ENCODE peak calls at places on chromosome 11, in eight cellular contexts. R is adrenal gland; U is body of pancreas; K is HCT116; A is prostate gland; Q is OCI-LY7; O is naive thymus-derived CD4-positive, alpha-beta T cell; P is neuronal stem cell. I is an unnamed sample.

GRCh38 chr11:13669544-13670488 is 1.3 kb downstream of the FAR1 start:
- DNase-seq in R (no peak), U (no peak), K (no peak), A (no peak), Q (peak), O (no peak), P (no peak), I (no peak)

GRCh38 chr11:125190549-125190948 is 26.0 kb downstream of the PKNOX2 start:
- DNase-seq in R (no peak), U (no peak), K (no peak), A (no peak), Q (no peak), O (no peak), P (no peak), I (no peak)

GRCh38 chr11:19982761-19983495 is 177.3 kb downstream of the DBX1 start:
- DNase-seq in R (no peak), U (no peak), K (no peak), A (no peak), Q (no peak), O (no peak), P (no peak), I (no peak)

GRCh38 chr11:8747173-8747572 is 64.6 kb downstream of the RPL27A start:
- DNase-seq in R (no peak), U (no peak), K (no peak), A (no peak), Q (no peak), O (no peak), P (no peak), I (no peak)

GRCh38 chr11:70371241-70371640 is 27.1 kb upstream of the CTTN start:
- DNase-seq in R (no peak), U (no peak), K (no peak), A (no peak), Q (no peak), O (no peak), P (peak), I (no peak)

GRCh38 chr11:70715636-70716035 is 317.3 kb downstream of the CTTN start:
- DNase-seq in R (no peak), U (no peak), K (no peak), A (no peak), Q (no peak), O (no peak), P (no peak), I (no peak)

GRCh38 chr11:73521621-73522020 is 76.3 kb downstream of the FAM168A start:
- DNase-seq in R (no peak), U (no peak), K (peak), A (no peak), Q (no peak), O (no peak), P (no peak), I (no peak)

GRCh38 chr11:118010738-118011461 is 24.7 kb downstream of the IL10RA start:
- DNase-seq in R (peak), U (no peak), K (no peak), A (no peak), Q (peak), O (no peak), P (no peak), I (no peak)

GRCh38 chr11:119115484-119116234 is 5.7 kb upstream of the HINFP start:
- DNase-seq in R (peak), U (no peak), K (no peak), A (no peak), Q (no peak), O (peak), P (no peak), I (no peak)

GRCh38 chr11:67648140-67648795 is 2.3 kb downstream of the ACY3 start:
- DNase-seq in R (no peak), U (peak), K (peak), A (no peak), Q (peak), O (peak), P (no peak), I (peak)

GRCh38 chr11:88357323-88358039 is 19.9 kb upstream of the CTSC start:
- DNase-seq in R (no peak), U (no peak), K (no peak), A (no peak), Q (no peak), O (no peak), P (no peak), I (no peak)

GRCh38 chr11:84264066-84264465 is 977.9 kb upstream of the CCDC90B start:
- DNase-seq in R (no peak), U (no peak), K (no peak), A (no peak), Q (no peak), O (no peak), P (no peak), I (no peak)

GRCh38 chr11:114563077-114563476 is 3.4 kb upstream of the NXPE1 start:
- DNase-seq in R (no peak), U (no peak), K (peak), A (no peak), Q (no peak), O (no peak), P (no peak), I (peak)

GRCh38 chr11:81840375-81840774 is 893.3 kb downstream of the FAM181B start:
- DNase-seq in R (no peak), U (no peak), K (no peak), A (no peak), Q (no peak), O (no peak), P (no peak), I (no peak)

GRCh38 chr11:70301191-70301590 is 30.7 kb downstream of the PPFIA1 start:
- DNase-seq in R (no peak), U (no peak), K (no peak), A (no peak), Q (no peak), O (no peak), P (no peak), I (no peak)

GRCh38 chr11:44615041-44615513 is 49.6 kb downstream of the CD82 start:
- DNase-seq in R (no peak), U (no peak), K (no peak), A (no peak), Q (no peak), O (no peak), P (no peak), I (no peak)

GRCh38 chr11:88179966-88180629 is 4.9 kb upstream of the RAB38 start:
- DNase-seq in R (no peak), U (no peak), K (no peak), A (peak), Q (no peak), O (no peak), P (no peak), I (no peak)

GRCh38 chr11:90204832-90205646 is 17.8 kb downstream of the CHORDC1 start:
- DNase-seq in R (no peak), U (peak), K (peak), A (no peak), Q (peak), O (peak), P (peak), I (peak)

GRCh38 chr11:11966826-11967668 is 41.4 kb downstream of the DKK3 start:
- DNase-seq in R (peak), U (peak), K (peak), A (peak), Q (peak), O (peak), P (peak), I (peak)

GRCh38 chr11:94746721-94747120 is 21.4 kb upstream of the AMOTL1 start:
- DNase-seq in R (no peak), U (peak), K (no peak), A (peak), Q (no peak), O (no peak), P (no peak), I (peak)

GRCh38 chr11:2704896-2705606 is 5.3 kb upstream of the KCNQ1OT1 start:
- DNase-seq in R (no peak), U (no peak), K (no peak), A (no peak), Q (no peak), O (no peak), P (no peak), I (no peak)
- H3K27ac ChIP-seq in R (no peak), U (no peak), K (no peak), A (no peak), Q (no peak), O (no peak), P (no peak), I (no peak)

DNA sequence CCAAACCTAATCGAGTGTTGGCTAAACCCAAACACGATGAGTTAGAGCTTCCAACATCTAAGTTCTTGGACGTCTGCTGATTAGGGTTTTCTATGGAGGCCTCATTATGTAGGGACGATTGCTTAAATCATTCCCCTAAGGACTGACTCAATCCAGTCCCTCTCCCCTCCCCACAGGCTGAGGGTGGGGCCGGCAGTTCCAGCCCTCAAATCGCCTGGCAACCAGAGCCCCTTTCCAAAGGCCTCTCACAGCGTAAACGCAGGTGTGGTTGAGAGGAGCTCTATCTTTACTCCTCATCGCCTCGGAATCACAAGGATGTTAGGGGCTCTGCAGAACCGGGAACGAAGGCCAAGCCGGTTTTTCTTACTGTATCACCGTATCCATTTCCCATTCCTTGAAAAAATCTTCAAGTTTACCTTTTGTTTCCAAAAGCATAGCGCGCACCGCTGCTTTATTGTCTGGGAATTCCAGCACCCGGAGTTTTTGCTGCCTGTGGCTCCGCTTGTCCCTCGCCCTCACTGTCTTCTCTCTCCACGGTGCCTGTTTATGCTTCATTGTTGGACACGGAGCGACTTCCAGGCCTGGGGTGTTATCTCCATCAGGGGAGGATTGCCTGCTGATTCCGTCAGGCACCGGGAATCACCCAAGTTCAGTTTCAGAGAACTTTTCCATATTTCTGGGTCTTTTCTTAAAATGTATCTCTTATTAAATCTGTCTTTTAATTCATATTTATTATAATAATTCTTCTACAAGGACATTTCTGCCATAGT is 13.8 kb upstream of the IFITM3 start:
- DNase-seq in R (no peak), U (no peak), K (no peak), A (no peak), Q (no peak), O (no peak), P (no peak), I (peak)
- H3K27ac ChIP-seq in R (no peak), U (no peak), K (no peak), A (no peak), Q (peak), O (no peak), P (peak), I (peak)

GRCh38 chr11:2139118-2139490 is at the start of gene IGF2:
- DNase-seq in R (no peak), U (no peak), K (no peak), A (no peak), Q (no peak), O (no peak), P (no peak), I (peak)
- H3K27ac ChIP-seq in R (no peak), U (no peak), K (peak), A (no peak), Q (no peak), O (no peak), P (no peak), I (peak)

GRCh38 chr11:116888884-116889549 is 51.6 kb upstream of the APOA1 start:
- DNase-seq in R (no peak), U (no peak), K (no peak), A (no peak), Q (no peak), O (no peak), P (no peak), I (no peak)
- H3K27ac ChIP-seq in R (no peak), U (peak), K (no peak), A (no peak), Q (no peak), O (no peak), P (no peak), I (no peak)